ENCODE peak calls at places on chromosomes 6 and 20, in five cellular contexts. L is heart right ventricle, Q is lower lobe of right lung, X is AG09309, D is left ventricle myocardium inferior. E is an unnamed sample.

GRCh38 chr6:93017213-93017612 is 402.1 kb downstream of the EPHA7 start:
- DNase-seq in L (no peak), Q (no peak), X (no peak), D (no peak), E (no peak)

GRCh38 chr20:35952480-35953410 is 1.6 kb downstream of the SCAND1 start:
- DNase-seq in L (no peak), Q (no peak), X (no peak), D (no peak), E (peak)

GRCh38 chr20:51275816-51276215 is 252.9 kb upstream of the KCNG1 start:
- DNase-seq in L (no peak), Q (no peak), X (peak), D (no peak), E (no peak)

GRCh38 chr20:37379967-37380828 is 34.3 kb downstream of the SRC start:
- DNase-seq in L (no peak), Q (peak), X (no peak), D (no peak), E (peak)

GRCh38 chr6:151067684-151068596 is 171.8 kb upstream of the AKAP12 start:
- DNase-seq in L (peak), Q (no peak), X (peak), D (peak), E (no peak)

GRCh38 chr6:160992323-160993314 is 1.1 kb downstream of the MAP3K4 start:
- DNase-seq in L (peak), Q (no peak), X (no peak), D (peak), E (peak)

GRCh38 chr6:90028080-90028778 is 134.0 kb downstream of the GJA10 start:
- DNase-seq in L (no peak), Q (no peak), X (no peak), D (no peak), E (no peak)

GRCh38 chr20:35333606-35334005 is 41.4 kb upstream of the FAM83C start:
- DNase-seq in L (no peak), Q (no peak), X (no peak), D (no peak), E (no peak)

GRCh38 chr6:85236636-85237035 is 213.2 kb upstream of the NT5E start:
- DNase-seq in L (no peak), Q (no peak), X (no peak), D (no peak), E (no peak)

GRCh38 chr20:54167909-54168872 is 5.6 kb downstream of the CYP24A1 start:
- DNase-seq in L (no peak), Q (no peak), X (no peak), D (no peak), E (no peak)

GRCh38 chr6:13395272-13396237 is 67.2 kb upstream of the TBC1D7 start:
- DNase-seq in L (peak), Q (peak), X (peak), D (peak), E (no peak)

GRCh38 chr6:158512809-158513208 is 47.1 kb upstream of the TMEM181 start:
- DNase-seq in L (no peak), Q (no peak), X (no peak), D (no peak), E (no peak)

GRCh38 chr6:84103029-84103428 is 69.5 kb downstream of the MRAP2 start:
- DNase-seq in L (no peak), Q (no peak), X (peak), D (no peak), E (no peak)

GRCh38 chr6:148329568-148330299 is 12.9 kb upstream of the SASH1 start:
- DNase-seq in L (no peak), Q (no peak), X (peak), D (no peak), E (no peak)

GRCh38 chr20:859661-860294 is 26.3 kb downstream of the FAM110A start:
- DNase-seq in L (no peak), Q (no peak), X (no peak), D (no peak), E (no peak)

GRCh38 chr20:51420111-51420510 is 122.4 kb downstream of the NFATC2 start:
- DNase-seq in L (no peak), Q (no peak), X (no peak), D (no peak), E (no peak)

GRCh38 chr6:36463686-36464085 is 20.9 kb downstream of the KCTD20 start:
- DNase-seq in L (no peak), Q (no peak), X (peak), D (no peak), E (no peak)

GRCh38 chr6:73394577-73395354 is at the start of gene DDX43:
- DNase-seq in L (peak), Q (peak), X (peak), D (peak), E (no peak)

GRCh38 chr6:127483399-127484055 is 24.3 kb upstream of the KIAA0408 start:
- DNase-seq in L (no peak), Q (no peak), X (no peak), D (no peak), E (no peak)
- H3K4me3 ChIP-seq in L (no peak), Q (peak), X (no peak), D (no peak), E (no peak)

DNA sequence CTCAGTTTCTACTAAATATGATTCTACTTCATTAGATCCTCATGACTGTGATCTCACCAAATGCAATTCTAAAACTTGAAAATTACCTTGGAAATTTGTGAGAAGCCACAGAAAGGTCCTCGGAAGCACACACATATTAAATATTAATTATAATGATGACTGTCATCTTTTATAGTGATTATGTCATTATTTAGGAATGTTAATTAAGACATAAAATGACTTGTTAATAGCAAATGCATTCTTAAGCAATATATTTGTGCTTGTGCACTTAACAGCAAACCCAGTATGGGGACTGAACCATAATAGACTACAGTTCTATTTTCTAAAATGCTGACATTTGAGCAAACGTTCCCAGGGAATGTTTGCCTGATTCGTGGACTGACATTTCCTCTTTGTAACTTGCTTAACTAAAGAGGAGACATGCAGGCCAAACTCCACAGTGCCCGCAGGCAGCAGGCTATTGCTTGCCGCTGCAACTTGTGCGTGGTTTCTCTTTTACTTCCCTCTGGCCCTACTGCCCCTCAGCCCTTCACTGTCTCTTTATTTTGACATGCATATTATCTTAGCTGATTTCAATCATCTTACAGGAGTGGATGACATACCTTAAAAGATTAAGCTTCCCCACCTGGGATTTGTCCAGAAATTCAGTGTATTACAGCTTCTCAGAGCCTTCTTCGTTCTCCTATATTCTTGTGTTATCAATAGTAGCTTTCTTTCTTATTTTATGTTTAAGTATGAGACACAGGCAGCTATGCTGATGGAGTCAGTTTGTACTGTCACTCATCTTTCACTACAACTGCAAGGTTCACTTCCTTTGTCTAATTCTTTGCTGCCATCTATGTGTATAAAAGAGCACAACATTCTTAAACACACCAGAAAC is 141.5 kb downstream of the GMDS start:
- DNase-seq in L (no peak), Q (no peak), X (peak), D (no peak), E (no peak)
- H3K4me3 ChIP-seq in L (no peak), Q (no peak), X (no peak), D (peak), E (no peak)

DNA sequence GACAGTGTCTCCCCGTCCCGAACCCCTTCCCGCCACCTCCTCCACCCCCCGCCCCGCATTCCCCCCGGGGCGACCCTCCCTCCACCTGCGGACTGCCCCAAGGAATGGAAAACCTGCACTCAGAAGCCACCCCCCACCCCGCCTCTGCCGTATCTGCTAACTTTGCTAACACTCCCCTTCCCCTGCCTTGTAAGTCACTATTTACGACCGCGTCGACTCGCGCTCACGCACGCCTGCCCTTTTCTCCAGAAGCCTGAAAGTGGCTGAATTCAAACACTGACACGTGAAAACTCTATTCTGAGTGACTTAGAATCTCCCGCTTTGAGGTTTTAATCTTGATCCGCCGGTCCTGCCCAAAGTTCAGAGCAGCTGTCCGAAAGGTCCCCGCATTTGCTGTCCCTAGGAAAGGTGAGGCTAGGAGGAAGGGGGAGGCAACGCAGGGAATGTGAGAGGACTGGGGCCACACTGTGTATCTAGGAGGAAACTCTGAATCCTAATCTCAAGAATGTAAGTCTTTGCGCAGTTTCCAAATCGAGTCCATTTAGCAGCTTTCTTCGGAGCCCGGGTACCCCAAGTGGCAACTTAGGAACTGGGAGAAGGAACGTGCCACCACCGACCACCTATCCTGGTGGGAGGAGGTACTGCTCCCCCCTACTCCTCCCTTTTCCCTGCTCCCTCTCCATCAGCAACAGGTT is 9.3 kb upstream of the POU3F2 start:
- DNase-seq in L (no peak), Q (no peak), X (no peak), D (no peak), E (no peak)
- H3K4me3 ChIP-seq in L (no peak), Q (no peak), X (no peak), D (peak), E (no peak)

GRCh38 chr6:42049116-42049809 is 1.1 kb upstream of the TAF8 start:
- DNase-seq in L (no peak), Q (no peak), X (no peak), D (no peak), E (no peak)
- H3K4me3 ChIP-seq in L (peak), Q (peak), X (peak), D (peak), E (peak)

DNA sequence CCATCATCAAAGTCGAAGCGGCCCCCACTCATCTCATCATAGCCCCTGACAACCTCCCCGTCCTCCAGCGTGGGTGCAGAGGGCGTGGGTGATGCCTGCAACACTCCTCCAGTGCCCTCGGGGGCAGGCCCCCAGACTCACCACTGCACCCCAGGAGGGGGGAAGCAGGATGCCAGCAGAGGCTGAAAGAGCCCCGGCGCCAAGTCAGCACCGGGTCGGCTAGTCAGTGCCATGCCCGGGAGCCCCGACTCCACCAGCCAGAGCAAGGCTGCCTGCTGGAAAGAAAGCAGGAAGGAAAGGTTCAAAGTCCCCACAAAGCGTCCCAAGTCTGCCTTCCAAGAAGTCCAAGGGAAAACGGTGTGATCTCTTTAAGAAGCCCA is 324 bp downstream of the JPH2 start:
- DNase-seq in L (no peak), Q (no peak), X (no peak), D (no peak), E (no peak)
- H3K4me3 ChIP-seq in L (peak), Q (peak), X (peak), D (peak), E (peak)

DNA sequence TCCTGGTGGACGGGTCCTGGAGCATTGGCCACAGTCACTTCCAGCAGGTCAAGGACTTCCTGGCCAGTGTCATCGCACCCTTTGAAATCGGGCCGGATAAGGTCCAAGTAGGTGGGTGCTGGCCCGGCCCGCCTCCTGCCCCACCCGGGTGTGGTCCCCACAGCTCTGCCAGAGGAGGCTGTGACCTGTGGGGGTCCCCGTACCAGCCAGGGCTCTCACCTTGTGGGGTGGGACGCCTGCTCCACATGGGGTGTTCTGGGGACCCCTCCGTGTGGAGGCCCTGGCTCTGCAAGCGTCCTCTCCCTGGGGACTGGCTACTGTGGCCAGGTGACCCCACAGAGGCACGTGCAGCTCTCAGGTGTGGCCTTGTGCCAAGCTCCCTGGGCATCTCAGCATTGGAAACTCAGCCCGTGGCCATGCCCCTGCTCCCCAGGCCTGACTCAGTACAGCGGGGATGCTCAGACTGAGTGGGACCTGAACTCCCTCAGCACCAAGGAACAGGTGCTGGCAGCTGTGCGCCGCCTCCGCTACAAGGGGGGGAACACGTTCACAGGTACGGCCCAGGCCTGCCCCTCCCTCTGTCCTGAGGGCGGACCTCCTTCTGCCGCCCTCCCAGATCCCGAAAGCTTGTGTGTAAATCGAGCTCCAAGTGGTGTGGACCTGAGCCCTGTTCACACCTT is 14.7 kb downstream of the COL20A1 start:
- DNase-seq in L (no peak), Q (no peak), X (no peak), D (peak), E (no peak)
- H3K4me3 ChIP-seq in L (no peak), Q (no peak), X (no peak), D (no peak), E (no peak)

DNA sequence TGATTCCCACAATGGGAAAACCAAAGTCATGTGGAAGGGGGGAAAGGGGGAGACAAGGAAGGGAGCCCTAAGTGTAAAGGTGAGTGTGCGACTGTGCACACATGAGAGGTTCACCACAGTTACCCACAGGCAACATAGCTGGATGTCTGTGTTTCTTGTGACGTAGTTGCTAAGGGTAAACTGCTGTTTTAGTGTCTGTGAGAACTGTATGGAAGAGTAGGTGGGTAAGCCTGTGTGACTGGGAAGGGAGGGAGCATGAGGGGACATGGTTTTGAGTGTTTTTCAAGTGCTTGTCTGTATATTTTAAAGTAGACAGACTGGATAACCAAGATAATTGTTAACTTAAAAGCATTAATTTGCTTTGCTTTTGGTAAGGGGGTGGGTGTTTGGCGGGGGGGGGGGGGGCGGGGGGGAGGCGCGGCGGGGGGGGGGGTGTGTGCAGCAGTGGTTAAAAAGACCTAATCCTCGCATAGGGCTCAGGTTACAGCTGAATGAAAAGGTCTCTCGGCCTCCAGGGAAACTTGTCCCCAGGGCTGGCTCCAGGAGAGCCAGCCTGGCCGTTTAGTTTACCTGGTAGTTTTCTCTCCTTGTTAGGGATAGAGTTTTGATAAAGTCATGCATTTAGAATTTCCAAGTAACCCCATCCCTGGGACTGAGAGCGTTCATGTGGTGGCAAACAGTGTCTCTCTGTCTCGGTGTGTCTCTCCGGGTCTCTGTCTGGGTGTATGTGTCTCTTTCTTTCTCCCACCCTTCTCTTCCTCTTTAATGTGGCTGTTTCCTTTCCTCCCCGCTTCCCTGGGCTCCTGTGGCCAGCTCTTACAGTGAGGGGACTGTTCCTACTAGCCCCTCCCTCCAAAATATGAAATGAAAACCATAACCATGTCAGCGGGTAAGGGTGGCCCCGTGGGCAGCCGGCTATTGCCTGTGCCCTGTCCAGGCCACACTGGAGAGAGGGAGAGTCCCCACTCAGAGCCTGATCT is 3.4 kb downstream of the SCUBE3 start:
- DNase-seq in L (no peak), Q (no peak), X (no peak), D (no peak), E (no peak)
- H3K4me3 ChIP-seq in L (no peak), Q (no peak), X (no peak), D (no peak), E (no peak)

GRCh38 chr6:37507690-37508421 is 8.2 kb upstream of the CCDC167 start:
- DNase-seq in L (no peak), Q (no peak), X (no peak), D (no peak), E (peak)
- H3K4me3 ChIP-seq in L (no peak), Q (no peak), X (no peak), D (no peak), E (peak)